ENCODE peak calls at places on chromosomes 7 and 10, in nine cellular contexts. T is smooth muscle cell of the brain vasculature; P is transverse colon; Q is GM04504; U is amniotic stem cell; R is activated naive CD4-positive, alpha-beta T cell treated with anti-CD3 and anti-CD28 coated beads for 36 hours; H is IMR-90; V is H4; D is activated CD8-positive, alpha-beta memory T cell treated with anti-CD3 and anti-CD28 coated beads for 4 hours. A is an unnamed sample.

GRCh38 chr10:77636967-77637473 is 588 bp downstream of the KCNMA1 start:
- DNase-seq in U (no peak), D (no peak), V (no peak), P (no peak), H (no peak), Q (no peak), R (no peak), T (no peak), A (no peak)

GRCh38 chr7:128740996-128741395 is 1.8 kb downstream of the CALU start:
- DNase-seq in V (no peak), D (no peak), T (no peak), U (no peak), P (no peak), R (no peak), Q (no peak), H (no peak), A (no peak)

GRCh38 chr10:124596914-124597676 is 135.5 kb downstream of the LHPP start:
- DNase-seq in Q (no peak), R (no peak), H (no peak), U (no peak), V (no peak), P (no peak), T (no peak), D (no peak), A (no peak)

GRCh38 chr7:514242-514641 is 5.4 kb downstream of the PDGFA start:
- DNase-seq in D (no peak), Q (no peak), R (no peak), T (no peak), P (no peak), H (no peak), V (no peak), U (no peak), A (no peak)

GRCh38 chr7:39085590-39086049 is 107.9 kb downstream of the POU6F2 start:
- DNase-seq in T (no peak), P (no peak), D (no peak), R (no peak), V (peak; percentile 42), U (no peak), Q (no peak), H (no peak), A (no peak)

GRCh38 chr7:132544025-132544424 is 32.2 kb downstream of the PLXNA4 start:
- DNase-seq in T (no peak), P (no peak), V (no peak), H (no peak), D (no peak), R (no peak), Q (no peak), U (no peak), A (no peak)

GRCh38 chr7:977326-978048 is 2.1 kb upstream of the COX19 start:
- DNase-seq in U (no peak), H (peak; percentile 46), R (no peak), D (no peak), T (no peak), P (peak; percentile 72), Q (no peak), V (no peak), A (no peak)

GRCh38 chr10:77967611-77968022 is 41.1 kb upstream of the DLG5 start:
- DNase-seq in R (no peak), Q (no peak), H (no peak), U (no peak), D (no peak), P (no peak), T (no peak), V (no peak), A (no peak)

GRCh38 chr10:113232928-113233511 is 283.0 kb downstream of the TCF7L2 start:
- DNase-seq in P (no peak), R (no peak), V (no peak), H (no peak), U (no peak), D (no peak), Q (no peak), T (no peak), A (no peak)

GRCh38 chr10:129169115-129169514 is 297.9 kb upstream of the MGMT start:
- DNase-seq in R (no peak), T (no peak), H (no peak), P (no peak), Q (no peak), U (no peak), V (no peak), D (no peak), A (no peak)

GRCh38 chr10:131177431-131178327 is 133.8 kb downstream of the TCERG1L start:
- DNase-seq in H (no peak), U (no peak), T (no peak), P (no peak), Q (no peak), V (no peak), R (no peak), D (no peak), A (no peak)

GRCh38 chr7:134458806-134459698 is at the start of gene AKR1B1:
- DNase-seq in V (peak; percentile 91), H (peak; percentile 88), T (peak; percentile 68), P (peak; percentile 89), U (peak; percentile 68), R (peak; percentile 90), D (peak; percentile 73), Q (peak; percentile 78), A (peak; percentile 62)

GRCh38 chr7:54904986-54905385 is 113.8 kb upstream of the EGFR start:
- DNase-seq in Q (no peak), D (no peak), U (no peak), R (no peak), P (no peak), V (no peak), T (no peak), H (no peak), A (no peak)

GRCh38 chr7:82841828-82842227 is 320.9 kb downstream of the PCLO start:
- DNase-seq in R (no peak), D (no peak), Q (peak; percentile 4), H (no peak), T (no peak), U (no peak), P (no peak), V (no peak), A (no peak)

GRCh38 chr10:77710081-77710551 is 72.5 kb upstream of the KCNMA1 start:
- DNase-seq in P (no peak), H (no peak), V (no peak), T (no peak), Q (no peak), U (no peak), R (no peak), D (no peak), A (no peak)

GRCh38 chr7:55488221-55488620 is 84.1 kb downstream of the VOPP1 start:
- DNase-seq in U (no peak), R (no peak), H (no peak), Q (no peak), V (no peak), T (no peak), D (no peak), P (no peak), A (no peak)

GRCh38 chr10:72204296-72204695 is 11.5 kb upstream of the ANAPC16 start:
- DNase-seq in Q (no peak), U (no peak), D (no peak), T (no peak), R (no peak), H (no peak), P (no peak), V (no peak), A (no peak)

GRCh38 chr7:159130820-159131219 is 13.8 kb downstream of the VIPR2 start:
- DNase-seq in H (no peak), Q (no peak), R (no peak), V (no peak), U (no peak), D (no peak), P (no peak), T (no peak), A (no peak)

GRCh38 chr7:113404245-113404644 is 285.9 kb upstream of the SMIM30 start:
- DNase-seq in P (no peak), U (no peak), V (peak; percentile 10), D (no peak), R (no peak), H (no peak), Q (no peak), T (no peak), A (no peak)

GRCh38 chr7:111560773-111561658 is 1.3 kb downstream of the IMMP2L start:
- DNase-seq in H (peak; percentile 50), P (no peak), U (no peak), T (no peak), Q (peak; percentile 1), V (no peak), R (no peak), D (no peak), A (peak; percentile 30)

GRCh38 chr7:103751476-103751875 is 238.0 kb downstream of the RELN start:
- DNase-seq in Q (no peak), H (no peak), U (no peak), P (no peak), D (no peak), V (no peak), T (no peak), R (no peak), A (no peak)

GRCh38 chr7:152504367-152504766 is 68.6 kb upstream of the KMT2C start:
- DNase-seq in R (no peak), P (no peak), Q (no peak), T (no peak), D (no peak), V (no peak), H (no peak), U (no peak), A (no peak)

GRCh38 chr7:84455788-84456187 is 261.2 kb upstream of the SEMA3A start:
- DNase-seq in P (no peak), T (peak; percentile 3), Q (no peak), H (peak; percentile 30), D (no peak), R (no peak), V (no peak), U (no peak), A (peak; percentile 11)

GRCh38 chr10:72133517-72133916 is 45.2 kb upstream of the SPOCK2 start:
- DNase-seq in P (no peak), V (no peak), H (peak; percentile 83), Q (peak; percentile 54), U (no peak), T (no peak), R (no peak), D (no peak), A (peak; percentile 40)

GRCh38 chr7:130231792-130232191 is 24.1 kb downstream of the SSMEM1 start:
- DNase-seq in T (no peak), U (no peak), R (no peak), P (no peak), D (no peak), H (no peak), Q (no peak), V (no peak), A (no peak)

GRCh38 chr10:60032723-60033122 is 126.4 kb upstream of the CCDC6 start:
- DNase-seq in V (peak; percentile 60), P (peak; percentile 60), D (peak; percentile 2), Q (peak; percentile 24), T (peak; percentile 9), R (peak; percentile 79), U (no peak), H (peak; percentile 36), A (peak; percentile 37)

GRCh38 chr10:31756131-31757119 is 172.2 kb downstream of the ARHGAP12 start:
- DNase-seq in Q (no peak), R (no peak), D (no peak), P (no peak), H (no peak), T (no peak), U (no peak), V (no peak), A (no peak)

GRCh38 chr7:137287651-137288258 is 55.8 kb downstream of the PTN start:
- DNase-seq in V (no peak), Q (no peak), H (peak; percentile 12), T (no peak), D (no peak), P (no peak), U (no peak), R (peak; percentile 6), A (no peak)

GRCh38 chr7:45033931-45034290 is 33.9 kb downstream of the CCM2 start:
- DNase-seq in V (no peak), P (no peak), U (no peak), H (no peak), D (no peak), R (no peak), T (no peak), Q (no peak), A (no peak)

GRCh38 chr10:86354761-86355540 is 11.6 kb downstream of the GRID1 start:
- DNase-seq in T (no peak), R (no peak), D (no peak), U (no peak), Q (no peak), V (no peak), P (no peak), H (no peak), A (no peak)